ENCODE peak calls at places on chromosomes 11 and 22, in seven cellular contexts. C, Q, R, B, A, K and G are unnamed samples.

GRCh38 chr11:11311169-11311568 is 41.9 kb downstream of the CSNK2A3 start:
- DNase-seq in C (no peak), Q (no peak), R (no peak), B (no peak), A (no peak), K (no peak), G (no peak)

GRCh38 chr22:21933899-21934298 is 18.7 kb downstream of the PPM1F start:
- DNase-seq in C (no peak), Q (no peak), R (no peak), B (no peak), A (no peak), K (no peak), G (no peak)

GRCh38 chr11:78079232-78080083 is at the start of gene NDUFC2:
- DNase-seq in C (peak; percentile 85), Q (peak; percentile 70), R (peak; percentile 59), B (peak; percentile 83), A (peak; percentile 79), K (peak; percentile 64), G (peak; percentile 85)

GRCh38 chr22:30705710-30706651 is 11.3 kb downstream of the OSBP2 start:
- DNase-seq in C (peak; percentile 80), Q (no peak), R (no peak), B (no peak), A (peak; percentile 84), K (no peak), G (no peak)

GRCh38 chr11:108388576-108388975 is 78.8 kb downstream of the C11orf65 start:
- DNase-seq in C (no peak), Q (no peak), R (no peak), B (no peak), A (no peak), K (no peak), G (no peak)

GRCh38 chr11:19508166-19508565 is 204.5 kb upstream of the NAV2 start:
- DNase-seq in C (peak; percentile 3), Q (no peak), R (peak; percentile 77), B (no peak), A (peak; percentile 35), K (no peak), G (peak; percentile 63)

GRCh38 chr11:3747704-3748103 is 49.6 kb downstream of the NUP98 start:
- DNase-seq in C (peak; percentile 89), Q (no peak), R (no peak), B (no peak), A (peak; percentile 29), K (no peak), G (peak; percentile 75)

GRCh38 chr11:133162228-133162627 is 370.1 kb downstream of the OPCML start:
- DNase-seq in C (no peak), Q (no peak), R (no peak), B (no peak), A (no peak), K (no peak), G (no peak)

GRCh38 chr22:30301995-30302809 is 12.9 kb upstream of the CASTOR1 start:
- DNase-seq in C (peak; percentile 59), Q (no peak), R (peak; percentile 93), B (no peak), A (no peak), K (no peak), G (peak; percentile 88)

GRCh38 chr22:48088926-48089536 is 1326.6 kb downstream of the TBC1D22A start:
- DNase-seq in C (no peak), Q (no peak), R (no peak), B (no peak), A (no peak), K (no peak), G (no peak)

GRCh38 chr22:48090332-48090672 is 1327.9 kb downstream of the TBC1D22A start:
- DNase-seq in C (no peak), Q (no peak), R (no peak), B (no peak), A (no peak), K (no peak), G (no peak)

GRCh38 chr22:48089601-48090331 is 1327.3 kb downstream of the TBC1D22A start:
- DNase-seq in C (no peak), Q (no peak), R (no peak), B (no peak), A (no peak), K (no peak), G (no peak)

GRCh38 chr22:48086246-48086645 is 1323.8 kb downstream of the TBC1D22A start:
- DNase-seq in C (no peak), Q (no peak), R (no peak), B (no peak), A (no peak), K (no peak), G (no peak)

DNA sequence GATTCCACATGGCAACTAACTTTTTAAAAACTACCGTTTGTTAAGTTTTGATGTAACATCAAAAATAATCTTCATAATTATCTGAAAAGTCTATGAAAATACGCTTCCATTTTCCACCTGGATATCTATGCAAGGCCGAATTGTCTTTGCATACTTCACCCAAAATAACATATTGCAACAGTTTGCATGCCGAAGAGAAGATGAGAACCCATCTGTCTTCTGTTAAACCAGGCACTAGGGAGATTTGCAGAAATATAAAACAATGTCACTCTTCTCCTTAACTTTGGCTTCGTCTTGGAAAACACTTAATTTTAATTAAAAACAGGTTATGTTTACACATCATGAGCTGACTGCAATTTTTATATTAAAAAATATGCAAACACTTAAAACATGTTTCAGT is 1325.8 kb downstream of the TBC1D22A start:
- DNase-seq in C (no peak), Q (no peak), R (no peak), B (no peak), A (no peak), K (no peak), G (no peak)
- H3K4me1 ChIP-seq in C (no peaks in the 10 kb centered on the region), Q (no peaks in the 10 kb centered on the region), R (peaks cover 2% of the 10 kb centered on the region), B (no peaks in the 10 kb centered on the region), A (no peaks in the 10 kb centered on the region), K (no peaks in the 10 kb centered on the region), G (no peaks in the 10 kb centered on the region)

GRCh38 chr22:23478175-23478574 is 101.9 kb downstream of the IGLL1 start:
- DNase-seq in C (no peak), Q (no peak), R (peak; percentile 39), B (no peak), A (no peak), K (no peak), G (peak; percentile 9)
- H2BK5ac ChIP-seq in C (no peak overlapping the region), Q (no peak overlapping the region), R (no peak overlapping the region), B (no peak overlapping the region), A (no peak overlapping the region), K (no peak overlapping the region), G (no peak overlapping the region)

GRCh38 chr22:45013138-45013537 is 3.3 kb upstream of the PHF21B start:
- DNase-seq in C (no peak), Q (no peak), R (no peak), B (no peak), A (no peak), K (no peak), G (no peak)

GRCh38 chr22:45019861-45020655 is 10.3 kb upstream of the PHF21B start:
- DNase-seq in C (no peak), Q (peak; percentile 49), R (no peak), B (no peak), A (peak; percentile 28), K (no peak), G (no peak)

GRCh38 chr22:45010532-45010900 is 711 bp upstream of the PHF21B start:
- DNase-seq in C (no peak), Q (no peak), R (no peak), B (no peak), A (no peak), K (no peak), G (no peak)

GRCh38 chr22:45009881-45010531 is at the start of gene PHF21B:
- DNase-seq in C (peak; percentile 22), Q (peak; percentile 82), R (no peak), B (peak; percentile 91), A (peak; percentile 86), K (peak; percentile 86), G (peak; percentile 38)

GRCh38 chr22:45014658-45015057 is 4.9 kb upstream of the PHF21B start:
- DNase-seq in C (no peak), Q (peak; percentile 70), R (no peak), B (no peak), A (peak; percentile 80), K (no peak), G (no peak)
- H3K27ac ChIP-seq in C (no peak overlapping the region), Q (no peak overlapping the region), R (no peak overlapping the region), B (no peak overlapping the region), A (no peak overlapping the region), K (no peak overlapping the region), G (no peak overlapping the region)

GRCh38 chr11:111942826-111943225 is 5.7 kb downstream of the DIXDC1 start:
- DNase-seq in C (peak; percentile 19), Q (no peak), R (no peak), B (no peak), A (no peak), K (no peak), G (peak; percentile 18)
- H3K4me1 ChIP-seq in C (peaks cover 21% of the 10 kb centered on the region), Q (peaks cover 5% of the 10 kb centered on the region), R (no peaks in the 10 kb centered on the region), B (peaks cover 6% of the 10 kb centered on the region), A (peaks cover 5% of the 10 kb centered on the region), K (peaks cover 10% of the 10 kb centered on the region), G (peaks cover 12% of the 10 kb centered on the region)

GRCh38 chr11:111735262-111736116 is 30.7 kb downstream of the PPP2R1B start:
- DNase-seq in C (peak; percentile 99), Q (no peak), R (peak; percentile 93), B (no peak), A (peak; percentile 65), K (no peak), G (peak; percentile 99)

GRCh38 chr11:111734383-111735261 is 31.6 kb downstream of the PPP2R1B start:
- DNase-seq in C (no peak), Q (no peak), R (no peak), B (no peak), A (no peak), K (no peak), G (no peak)

GRCh38 chr11:111737180-111737876 is 28.9 kb downstream of the PPP2R1B start:
- DNase-seq in C (no peak), Q (no peak), R (no peak), B (no peak), A (no peak), K (no peak), G (no peak)

GRCh38 chr11:111736621-111737055 is 29.6 kb downstream of the PPP2R1B start:
- DNase-seq in C (no peak), Q (no peak), R (no peak), B (no peak), A (no peak), K (no peak), G (no peak)

GRCh38 chr11:111736191-111736590 is 30.0 kb downstream of the PPP2R1B start:
- DNase-seq in C (peak; percentile 80), Q (no peak), R (peak; percentile 32), B (no peak), A (no peak), K (no peak), G (no peak)
- H2BK5ac ChIP-seq in C (peak overlapping the region; percentile 96), Q (no peak overlapping the region), R (peak overlapping the region; percentile 10), B (no peak overlapping the region), A (no peak overlapping the region), K (no peak overlapping the region), G (peak overlapping the region; percentile 47)